ENCODE peak calls at places on chromosomes 13 and 19, in seven cellular contexts. J, G, F, E, V, Q and Z are unnamed samples. For H3K4me1, the result is how much of the 10 kb centered on the place peaks cover.

GRCh38 chr13:20566424-20566916 is 487 bp upstream of the IFT88 start:
- DNase-seq in V (no peak), Q (peak), G (peak), F (no peak), E (peak), J (no peak), Z (no peak)

GRCh38 chr13:36328821-36329220 is 17.4 kb downstream of the SPART start:
- DNase-seq in V (no peak), E (no peak), Q (no peak), F (no peak), J (no peak), G (no peak), Z (no peak)

GRCh38 chr19:5321851-5322681 is 18.5 kb downstream of the PTPRS start:
- DNase-seq in V (no peak), Q (no peak), G (no peak), J (no peak), F (no peak), E (peak), Z (no peak)

GRCh38 chr13:110298221-110298565 is 8.8 kb downstream of the COL4A1 start:
- DNase-seq in F (no peak), G (no peak), J (no peak), Q (no peak), V (no peak), E (no peak), Z (no peak)

GRCh38 chr19:17473041-17473440 is 2.7 kb downstream of the SLC27A1 start:
- DNase-seq in J (no peak), V (no peak), F (no peak), G (peak), E (no peak), Q (no peak), Z (no peak)

GRCh38 chr19:4297901-4298771 is 4.1 kb downstream of the TMIGD2 start:
- DNase-seq in V (no peak), Q (no peak), F (no peak), J (no peak), E (peak), G (no peak), Z (no peak)

GRCh38 chr13:73397486-73398020 is 338.7 kb downstream of the KLF5 start:
- DNase-seq in E (no peak), F (no peak), G (no peak), Q (no peak), J (no peak), V (no peak), Z (no peak)

GRCh38 chr19:38255759-38256052 is 468 bp downstream of the PPP1R14A start:
- DNase-seq in Q (no peak), E (peak), J (no peak), G (no peak), F (no peak), V (no peak), Z (no peak)

GRCh38 chr13:111359237-111359915 is 38.9 kb downstream of the TEX29 start:
- DNase-seq in E (peak), Q (no peak), V (no peak), G (no peak), J (no peak), F (no peak), Z (no peak)

GRCh38 chr13:33690321-33690720 is 127.6 kb upstream of the RFC3 start:
- DNase-seq in Q (no peak), E (no peak), F (no peak), J (no peak), V (no peak), G (no peak), Z (no peak)

GRCh38 chr19:53365899-53366493 is 491 bp downstream of the ZNF525 start:
- DNase-seq in F (peak), V (peak), E (peak), J (peak), Q (no peak), G (no peak), Z (no peak)

GRCh38 chr13:99289674-99290337 is 17.4 kb downstream of the GPR183 start:
- DNase-seq in Q (no peak), V (no peak), J (peak), E (no peak), F (no peak), G (no peak), Z (no peak)

GRCh38 chr13:87696458-87696857 is 25.3 kb downstream of the SLITRK5 start:
- DNase-seq in J (no peak), Q (no peak), V (peak), G (no peak), E (no peak), F (no peak), Z (no peak)

GRCh38 chr13:30301827-30302226 is 5.5 kb downstream of the KATNAL1 start:
- DNase-seq in G (no peak), V (no peak), F (no peak), Q (no peak), E (no peak), J (no peak), Z (no peak)

DNA sequence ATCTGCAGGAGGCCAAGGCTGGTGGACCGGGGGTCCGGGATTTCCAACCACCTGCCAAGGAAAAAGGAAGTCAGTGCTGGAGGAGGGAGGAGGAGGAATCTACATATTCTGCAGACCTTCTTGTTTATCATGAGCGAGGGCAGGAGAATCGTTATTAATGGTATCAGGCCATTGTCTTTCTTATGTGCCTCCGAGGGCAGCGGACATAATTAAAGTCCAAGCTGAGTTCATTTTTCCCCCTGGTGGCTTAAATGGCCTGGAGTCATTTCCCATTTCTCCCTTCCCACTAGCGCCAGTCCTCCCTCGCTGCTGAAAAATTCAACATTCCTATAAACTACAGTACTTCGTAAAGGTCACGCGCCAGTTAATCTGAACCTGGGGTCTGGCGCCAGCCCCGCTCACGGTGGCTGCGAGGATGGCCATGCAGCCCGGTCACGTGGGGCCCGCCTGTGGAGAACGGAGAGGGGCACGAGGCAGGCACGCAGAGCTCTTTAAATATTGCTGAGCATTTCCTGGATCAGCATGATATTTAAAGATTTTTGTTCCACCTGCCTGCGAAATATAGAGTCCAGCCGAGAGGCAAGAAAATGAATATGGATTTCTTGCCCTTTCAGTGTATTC is 85.2 kb upstream of the PCDH8 start:
- DNase-seq in Q (no peak), J (no peak), V (no peak), E (no peak), G (no peak), F (no peak), Z (no peak)
- H3K4me1 ChIP-seq in Q (under half), J (under half), V (under half), E (under half), G (under half), F (under half), Z (under half)

DNA sequence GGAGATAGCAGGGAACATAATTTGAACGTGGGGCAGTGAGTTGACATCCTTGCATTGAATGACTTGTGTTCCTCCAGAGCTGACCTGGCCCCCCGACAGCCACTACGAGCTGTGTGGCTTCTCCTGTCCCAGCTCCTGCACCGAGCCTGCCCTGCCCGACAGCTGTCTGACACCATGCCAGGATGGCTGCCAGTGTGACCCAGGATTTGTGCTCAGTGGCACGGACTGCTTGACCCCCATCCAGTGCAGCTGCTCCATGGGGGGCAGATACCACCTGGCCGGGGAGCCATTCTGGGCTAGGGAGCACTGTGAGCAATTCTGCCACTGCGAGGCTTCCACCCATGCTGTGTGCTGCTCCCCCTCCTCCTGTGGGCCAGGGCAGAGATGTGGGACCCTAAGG is 29.2 kb upstream of the FXYD3 start:
- DNase-seq in Q (no peak), E (no peak), V (no peak), F (no peak), G (no peak), J (no peak), Z (no peak)
- H3K4me1 ChIP-seq in Q (under half), E (under half), V (under half), F (under half), G (under half), J (under half), Z (under half)

GRCh38 chr19:47613165-47614146 is 4.5 kb downstream of the BICRA start:
- DNase-seq in G (no peak), J (no peak), E (peak), F (peak), Q (no peak), V (no peak), Z (no peak)

GRCh38 chr19:47610546-47610894 is 1.6 kb downstream of the BICRA start:
- DNase-seq in Q (no peak), E (no peak), J (no peak), F (no peak), V (no peak), G (no peak), Z (no peak)

GRCh38 chr19:47608908-47609879 is at the start of gene BICRA:
- DNase-seq in F (peak), E (peak), J (peak), G (peak), Q (peak), V (peak), Z (peak)

GRCh38 chr19:47609885-47610545 is 1.1 kb downstream of the BICRA start:
- DNase-seq in G (peak), J (peak), V (peak), E (peak), Q (no peak), F (peak), Z (peak)

GRCh38 chr19:47610902-47611301 is 2.0 kb downstream of the BICRA start:
- DNase-seq in E (no peak), F (no peak), J (no peak), Q (no peak), V (no peak), G (peak), Z (no peak)
- H3K4me1 ChIP-seq in E (under half), F (under half), J (under half), Q (under half), V (under half), G (under half), Z (under half)

GRCh38 chr19:15289673-15290072 is 42.7 kb downstream of the BRD4 start:
- DNase-seq in E (no peak), G (no peak), V (no peak), J (no peak), F (no peak), Q (no peak), Z (no peak)

GRCh38 chr19:15286688-15287355 is 45.5 kb downstream of the BRD4 start:
- DNase-seq in E (no peak), Q (no peak), V (no peak), F (no peak), G (no peak), J (no peak), Z (no peak)

GRCh38 chr19:15285896-15286591 is 46.3 kb downstream of the BRD4 start:
- DNase-seq in E (peak), Q (no peak), V (no peak), J (no peak), F (no peak), G (no peak), Z (no peak)

GRCh38 chr19:15288146-15288963 is 44.0 kb downstream of the BRD4 start:
- DNase-seq in F (peak), V (no peak), E (no peak), J (no peak), G (no peak), Q (no peak), Z (no peak)

DNA sequence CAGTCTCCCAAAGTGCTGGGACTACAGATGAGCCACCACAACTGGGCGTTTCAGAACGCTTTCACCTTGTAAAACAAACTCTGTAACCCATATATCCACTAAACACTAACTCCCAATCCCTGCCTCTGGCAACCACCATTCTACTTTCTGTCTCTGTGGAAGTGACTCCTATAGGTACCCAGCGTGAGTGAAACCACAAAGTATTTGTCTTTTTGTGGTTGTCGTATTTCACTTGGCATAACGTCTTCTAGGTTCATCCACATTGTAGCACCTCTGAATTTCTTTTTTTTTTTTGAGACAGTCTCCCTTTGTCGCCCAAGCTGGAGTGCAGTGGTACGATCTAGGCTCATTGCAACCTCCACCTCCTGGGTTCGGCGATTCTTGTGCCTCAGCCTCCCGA is 44.8 kb downstream of the BRD4 start:
- DNase-seq in V (no peak), G (no peak), F (no peak), E (no peak), J (no peak), Q (no peak), Z (no peak)
- H3K4me1 ChIP-seq in V (under half), G (half or more), F (half or more), E (half or more), J (half or more), Q (half or more), Z (under half)

DNA sequence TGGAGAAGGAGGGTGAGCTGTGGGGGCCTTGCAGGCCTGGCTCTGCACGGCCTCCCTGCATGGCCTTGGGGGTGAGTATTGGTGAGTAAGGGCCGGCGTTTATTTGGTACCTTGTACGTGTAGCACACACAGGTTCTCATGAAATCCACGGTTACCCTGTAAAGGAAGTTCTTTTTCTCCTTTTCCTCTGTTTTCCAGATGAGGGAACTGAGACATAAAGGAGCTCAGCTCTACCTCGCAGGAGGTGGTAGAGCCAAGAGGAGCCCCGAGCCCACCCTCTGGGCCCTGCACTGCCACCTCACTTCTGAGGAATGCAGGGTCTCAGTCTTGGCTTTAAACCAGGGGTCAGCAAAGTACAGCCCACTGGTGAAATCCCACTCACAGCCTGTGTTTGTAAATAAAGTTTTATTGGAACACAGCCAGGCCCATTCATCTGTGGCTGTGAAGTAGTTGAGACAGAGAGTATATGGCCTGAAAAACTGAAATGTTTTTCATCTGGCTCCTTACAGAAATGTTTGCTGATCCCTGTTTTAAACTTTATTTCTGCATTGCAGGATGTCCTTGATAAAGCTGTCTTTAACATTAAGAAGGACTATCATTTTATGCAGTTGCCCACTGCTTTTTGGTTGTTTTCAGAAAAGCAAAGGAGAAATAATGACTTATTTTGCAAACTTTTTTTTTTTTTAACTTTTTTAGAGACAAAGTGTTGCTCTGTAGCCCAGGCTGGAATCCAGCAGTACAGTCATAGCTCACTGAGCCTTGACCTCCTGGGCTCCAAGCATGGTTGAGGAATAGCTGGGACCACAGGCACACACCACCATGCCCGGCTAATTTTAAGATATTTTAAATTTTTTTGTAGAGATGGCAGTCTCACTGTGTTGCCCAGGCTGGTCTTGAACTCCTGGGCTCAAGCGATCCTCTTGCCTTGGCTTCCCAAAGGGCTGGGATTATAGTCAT is 6.4 kb downstream of the EPN1 start:
- DNase-seq in J (no peak), G (no peak), Q (no peak), V (peak), F (peak), E (no peak), Z (no peak)
- H3K4me1 ChIP-seq in J (under half), G (under half), Q (under half), V (under half), F (under half), E (under half), Z (under half)

GRCh38 chr19:47100290-47100689 is 13.3 kb downstream of the ZC3H4 start:
- DNase-seq in J (no peak), Q (no peak), G (peak), E (no peak), F (no peak), V (no peak), Z (no peak)
- H3K4me1 ChIP-seq in J (under half), Q (half or more), G (under half), E (under half), F (under half), V (under half), Z (under half)